ENCODE peak calls at places on chromosomes 4 and X, in nine cellular contexts. One of them, this sample, is unnamed.

GRCh38 chr4:11769425-11769824 is 340.7 kb upstream of the HS3ST1 start:
- DNase-seq in amygdala: no peak
- DNase-seq in GM19239: no peak
- DNase-seq in hypothalamus: no peak
- DNase-seq in type B pancreatic cell: no peak
- DNase-seq in stimulated activated CD4-positive, alpha-beta T cell treated with anti-CD3 and anti-CD28 coated beads, TNF-alpha, amount 100 ng/mL, for 48 hours: no peak
- DNase-seq in retinal pigment epithelial cell: peak; percentile 52
- DNase-seq in NCI-H2081: no peak
- DNase-seq in occipital lobe: no peak
- DNase-seq in this sample: no peak

GRCh38 chr4:7124643-7125442 is 57.0 kb upstream of the GRPEL1 start:
- DNase-seq in amygdala: no peak
- DNase-seq in GM19239: no peak
- DNase-seq in hypothalamus: no peak
- DNase-seq in type B pancreatic cell: no peak
- DNase-seq in stimulated activated CD4-positive, alpha-beta T cell treated with anti-CD3 and anti-CD28 coated beads, TNF-alpha, amount 100 ng/mL, for 48 hours: no peak
- DNase-seq in retinal pigment epithelial cell: peak; percentile 78
- DNase-seq in NCI-H2081: no peak
- DNase-seq in occipital lobe: no peak
- DNase-seq in this sample: no peak

GRCh38 chrX:11725631-11726442 is 32.2 kb upstream of the MSL3 start:
- DNase-seq in amygdala: no peak
- DNase-seq in GM19239: no peak
- DNase-seq in hypothalamus: no peak
- DNase-seq in type B pancreatic cell: no peak
- DNase-seq in stimulated activated CD4-positive, alpha-beta T cell treated with anti-CD3 and anti-CD28 coated beads, TNF-alpha, amount 100 ng/mL, for 48 hours: no peak
- DNase-seq in retinal pigment epithelial cell: no peak
- DNase-seq in NCI-H2081: no peak
- DNase-seq in occipital lobe: no peak
- DNase-seq in this sample: no peak

GRCh38 chr4:92522371-92522770 is 218.6 kb downstream of the GRID2 start:
- DNase-seq in amygdala: no peak
- DNase-seq in GM19239: no peak
- DNase-seq in hypothalamus: no peak
- DNase-seq in type B pancreatic cell: no peak
- DNase-seq in stimulated activated CD4-positive, alpha-beta T cell treated with anti-CD3 and anti-CD28 coated beads, TNF-alpha, amount 100 ng/mL, for 48 hours: no peak
- DNase-seq in retinal pigment epithelial cell: no peak
- DNase-seq in NCI-H2081: no peak
- DNase-seq in occipital lobe: no peak
- DNase-seq in this sample: no peak

GRCh38 chr4:101252721-101253120 is 94.6 kb downstream of the PPP3CA start:
- DNase-seq in amygdala: no peak
- DNase-seq in GM19239: no peak
- DNase-seq in hypothalamus: no peak
- DNase-seq in type B pancreatic cell: no peak
- DNase-seq in stimulated activated CD4-positive, alpha-beta T cell treated with anti-CD3 and anti-CD28 coated beads, TNF-alpha, amount 100 ng/mL, for 48 hours: no peak
- DNase-seq in retinal pigment epithelial cell: no peak
- DNase-seq in NCI-H2081: no peak
- DNase-seq in occipital lobe: no peak
- DNase-seq in this sample: no peak

GRCh38 chr4:1992468-1993168 is 16.2 kb downstream of the NELFA start:
- DNase-seq in amygdala: no peak
- DNase-seq in GM19239: no peak
- DNase-seq in hypothalamus: no peak
- DNase-seq in type B pancreatic cell: no peak
- DNase-seq in stimulated activated CD4-positive, alpha-beta T cell treated with anti-CD3 and anti-CD28 coated beads, TNF-alpha, amount 100 ng/mL, for 48 hours: no peak
- DNase-seq in retinal pigment epithelial cell: no peak
- DNase-seq in NCI-H2081: no peak
- DNase-seq in occipital lobe: no peak
- DNase-seq in this sample: no peak

GRCh38 chr4:84258905-84259830 is 239.9 kb downstream of the NKX6-1 start:
- DNase-seq in amygdala: no peak
- DNase-seq in GM19239: no peak
- DNase-seq in hypothalamus: no peak
- DNase-seq in type B pancreatic cell: no peak
- DNase-seq in stimulated activated CD4-positive, alpha-beta T cell treated with anti-CD3 and anti-CD28 coated beads, TNF-alpha, amount 100 ng/mL, for 48 hours: no peak
- DNase-seq in retinal pigment epithelial cell: no peak
- DNase-seq in NCI-H2081: peak; percentile 24
- DNase-seq in occipital lobe: no peak
- DNase-seq in this sample: peak; percentile 10

GRCh38 chr4:182885022-182885737 is 32.0 kb downstream of the DCTD start:
- DNase-seq in amygdala: no peak
- DNase-seq in GM19239: no peak
- DNase-seq in hypothalamus: no peak
- DNase-seq in type B pancreatic cell: no peak
- DNase-seq in stimulated activated CD4-positive, alpha-beta T cell treated with anti-CD3 and anti-CD28 coated beads, TNF-alpha, amount 100 ng/mL, for 48 hours: no peak
- DNase-seq in retinal pigment epithelial cell: no peak
- DNase-seq in NCI-H2081: no peak
- DNase-seq in occipital lobe: no peak
- DNase-seq in this sample: no peak

GRCh38 chr4:47462799-47463234 is 685 bp downstream of the COMMD8 start:
- DNase-seq in amygdala: no peak
- DNase-seq in GM19239: no peak
- DNase-seq in hypothalamus: no peak
- DNase-seq in type B pancreatic cell: no peak
- DNase-seq in stimulated activated CD4-positive, alpha-beta T cell treated with anti-CD3 and anti-CD28 coated beads, TNF-alpha, amount 100 ng/mL, for 48 hours: no peak
- DNase-seq in retinal pigment epithelial cell: no peak
- DNase-seq in NCI-H2081: no peak
- DNase-seq in occipital lobe: no peak
- DNase-seq in this sample: no peak